ENCODE peak calls at places on chromosomes 11 and 22, in eight cellular contexts. M, N, T, S, V, H, W and I are unnamed samples. For H3K36me3 and H3K4me1, the result is how much of the 10 kb centered on the place peaks cover.

GRCh38 chr22:48179571-48180546 is 1417.4 kb downstream of the TBC1D22A start:
- DNase-seq in T (no peak), M (no peak), S (no peak), N (no peak), V (no peak), H (no peak), W (no peak), I (no peak)

GRCh38 chr11:102929966-102930365 is 25.6 kb downstream of the MMP13 start:
- DNase-seq in H (no peak), V (no peak), S (no peak), T (peak), W (no peak), M (no peak), N (no peak), I (no peak)

GRCh38 chr22:46467006-46467405 is 70.4 kb downstream of the CELSR1 start:
- DNase-seq in T (no peak), N (no peak), M (no peak), H (no peak), W (no peak), S (no peak), V (no peak), I (no peak)

GRCh38 chr11:70768346-70769095 is 370.2 kb downstream of the CTTN start:
- DNase-seq in M (no peak), V (no peak), W (no peak), T (no peak), S (no peak), H (no peak), N (no peak), I (no peak)

GRCh38 chr11:44066732-44067131 is 662 bp downstream of the ACCS start:
- DNase-seq in H (peak), M (peak), W (peak), V (no peak), N (no peak), T (peak), S (peak), I (peak)

GRCh38 chr22:35437038-35437437 is 37.1 kb downstream of the MCM5 start:
- DNase-seq in W (no peak), T (no peak), N (no peak), H (no peak), V (peak), S (no peak), M (no peak), I (no peak)

GRCh38 chr11:130775306-130776043 is 140.8 kb downstream of the SNX19 start:
- DNase-seq in W (no peak), V (no peak), S (no peak), H (peak), N (no peak), T (peak), M (peak), I (no peak)

GRCh38 chr11:126949066-126949945 is 51.3 kb downstream of the KIRREL3 start:
- DNase-seq in M (no peak), V (no peak), H (peak), T (no peak), N (no peak), W (no peak), S (no peak), I (no peak)

GRCh38 chr11:79304599-79305212 is 136.1 kb downstream of the TENM4 start:
- DNase-seq in N (no peak), V (no peak), S (no peak), H (no peak), T (no peak), M (no peak), W (no peak), I (no peak)

GRCh38 chr11:105699203-105699602 is 89.3 kb downstream of the GRIA4 start:
- DNase-seq in H (no peak), N (no peak), V (no peak), W (no peak), S (no peak), M (no peak), T (no peak), I (no peak)

GRCh38 chr11:120780239-120780638 is 243.7 kb upstream of the TBCEL start:
- DNase-seq in S (peak), M (peak), T (no peak), H (peak), N (no peak), W (no peak), V (no peak), I (no peak)

GRCh38 chr11:17790453-17790852 is 55.9 kb downstream of the KCNC1 start:
- DNase-seq in T (peak), V (no peak), W (no peak), H (peak), S (no peak), M (peak), N (no peak), I (no peak)

GRCh38 chr11:73199446-73199845 is 18.6 kb upstream of the P2RY2 start:
- DNase-seq in S (no peak), N (no peak), W (no peak), H (no peak), M (no peak), V (no peak), T (no peak), I (no peak)

GRCh38 chr11:127485541-127485940 is 485.0 kb upstream of the KIRREL3 start:
- DNase-seq in N (no peak), H (no peak), M (peak), V (no peak), W (no peak), S (no peak), T (peak), I (no peak)

GRCh38 chr11:7154881-7155344 is 66.1 kb downstream of the RBMXL2 start:
- DNase-seq in S (no peak), W (no peak), T (peak), H (no peak), M (peak), N (no peak), V (no peak), I (no peak)

GRCh38 chr22:20083157-20083890 is 3.3 kb downstream of the DGCR8 start:
- DNase-seq in W (no peak), V (no peak), T (no peak), N (peak), H (no peak), M (no peak), S (no peak), I (no peak)

GRCh38 chr22:17845790-17846189 is 71.5 kb upstream of the BID start:
- DNase-seq in W (no peak), H (no peak), T (no peak), N (no peak), V (no peak), M (no peak), S (no peak), I (no peak)

GRCh38 chr11:16454284-16454683 is 97.9 kb upstream of the SOX6 start:
- DNase-seq in T (peak), S (no peak), M (no peak), H (peak), W (no peak), N (no peak), V (no peak), I (no peak)

GRCh38 chr11:120326845-120327281 is 1.8 kb downstream of the TLCD5 start:
- DNase-seq in M (peak), H (peak), N (no peak), V (no peak), S (no peak), T (no peak), W (no peak), I (no peak)

GRCh38 chr22:46006379-46007002 is 29.5 kb upstream of the WNT7B start:
- DNase-seq in T (peak), N (peak), S (peak), V (peak), H (peak), M (peak), W (peak), I (peak)

GRCh38 chr22:22721681-22722309 is 77.4 kb downstream of the GGTLC2 start:
- DNase-seq in T (peak), N (no peak), W (no peak), V (no peak), M (peak), H (peak), S (no peak), I (no peak)

GRCh38 chr11:47980907-47981621 is 705 bp downstream of the PTPRJ start:
- DNase-seq in H (peak), M (peak), V (peak), T (peak), S (peak), W (peak), N (no peak), I (no peak)

GRCh38 chr11:123628936-123629683 is 25.3 kb downstream of the SCN3B start:
- DNase-seq in H (peak), M (peak), S (peak), N (no peak), V (no peak), T (no peak), W (peak), I (peak)

GRCh38 chr11:10887307-10887706 is 29.5 kb upstream of the ZBED5 start:
- DNase-seq in W (no peak), S (no peak), V (no peak), N (no peak), M (no peak), T (no peak), H (no peak), I (no peak)

GRCh38 chr11:34997872-34998548 is 81.6 kb downstream of the PDHX start:
- DNase-seq in N (no peak), M (peak), V (no peak), W (no peak), H (peak), S (peak), T (peak), I (no peak)

GRCh38 chr11:33936745-33937612 is 45.1 kb upstream of the LMO2 start:
- DNase-seq in W (peak), N (peak), S (peak), T (peak), V (peak), H (peak), M (peak), I (peak)

GRCh38 chr11:115539844-115540243 is 35.6 kb upstream of the CADM1 start:
- DNase-seq in V (no peak), W (no peak), N (no peak), S (no peak), H (no peak), T (no peak), M (no peak), I (no peak)

GRCh38 chr11:16846305-16846704 is 107.9 kb downstream of the C11orf58 start:
- DNase-seq in T (no peak), S (no peak), W (no peak), N (no peak), M (no peak), H (no peak), V (no peak), I (no peak)

GRCh38 chr11:10301656-10302293 is 3.1 kb upstream of the ADM start:
- DNase-seq in M (peak), H (peak), N (no peak), T (peak), V (no peak), S (no peak), W (no peak), I (no peak)

GRCh38 chr11:16831281-16832192 is 93.1 kb downstream of the C11orf58 start:
- DNase-seq in H (no peak), N (no peak), W (no peak), V (no peak), S (no peak), T (no peak), M (peak), I (no peak)

GRCh38 chr11:64996327-64996709 is 453 bp downstream of the BATF2 start:
- DNase-seq in V (no peak), T (no peak), W (no peak), H (no peak), S (no peak), M (no peak), N (no peak), I (no peak)

GRCh38 chr11:85764796-85765195 is 46.1 kb downstream of the SYTL2 start:
- DNase-seq in V (no peak), W (no peak), N (no peak), H (no peak), M (no peak), T (no peak), S (no peak), I (no peak)

GRCh38 chr11:108207683-108208060 is 14.8 kb downstream of the NPAT start:
- DNase-seq in W (no peak), S (no peak), M (no peak), T (no peak), N (no peak), H (no peak), V (no peak), I (no peak)
- H3K36me3 ChIP-seq in W (under half), S (under half), M (half or more), T (under half), N (under half), H (under half), V (half or more), I (under half)

DNA sequence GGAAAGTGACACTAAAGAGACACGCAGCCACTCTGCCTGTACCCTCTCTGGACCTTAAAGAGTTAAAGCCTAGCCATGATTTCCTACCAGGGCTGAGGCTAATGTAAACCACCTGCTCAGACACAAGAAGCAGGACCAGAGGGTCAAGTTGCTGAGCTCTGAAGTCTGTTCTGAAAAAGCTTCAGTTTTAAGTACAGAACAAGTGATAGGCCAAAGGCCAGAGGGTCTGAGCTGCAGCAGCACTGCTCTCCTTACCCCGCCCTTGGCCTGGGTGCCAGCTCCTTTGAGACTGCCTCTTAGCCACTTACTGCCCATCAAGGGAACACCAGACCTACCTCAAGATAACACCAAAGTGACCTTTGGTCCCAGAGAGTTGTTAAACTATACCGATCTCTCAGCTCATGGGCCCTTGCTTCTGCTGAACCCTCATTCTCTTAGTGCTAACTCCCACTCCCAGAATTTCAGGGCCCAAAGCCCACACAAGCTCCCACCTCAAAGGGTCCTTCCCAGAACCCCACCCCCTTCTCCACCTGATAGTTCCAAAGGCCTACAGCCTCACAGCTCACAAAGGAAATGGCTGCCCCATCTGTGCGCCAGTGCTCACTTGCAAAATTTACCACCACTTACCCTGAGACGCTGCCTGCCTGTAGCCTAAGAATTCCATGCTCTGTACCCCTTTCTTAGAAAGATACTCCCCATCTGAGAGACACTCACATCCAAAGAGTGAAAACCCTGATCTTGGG is 40.6 kb downstream of the IL18BP start:
- DNase-seq in M (peak), H (peak), V (no peak), S (peak), N (peak), W (peak), T (no peak), I (no peak)
- H3K4me1 ChIP-seq in M (under half), H (under half), V (under half), S (under half), N (under half), W (under half), T (under half), I (half or more)

DNA sequence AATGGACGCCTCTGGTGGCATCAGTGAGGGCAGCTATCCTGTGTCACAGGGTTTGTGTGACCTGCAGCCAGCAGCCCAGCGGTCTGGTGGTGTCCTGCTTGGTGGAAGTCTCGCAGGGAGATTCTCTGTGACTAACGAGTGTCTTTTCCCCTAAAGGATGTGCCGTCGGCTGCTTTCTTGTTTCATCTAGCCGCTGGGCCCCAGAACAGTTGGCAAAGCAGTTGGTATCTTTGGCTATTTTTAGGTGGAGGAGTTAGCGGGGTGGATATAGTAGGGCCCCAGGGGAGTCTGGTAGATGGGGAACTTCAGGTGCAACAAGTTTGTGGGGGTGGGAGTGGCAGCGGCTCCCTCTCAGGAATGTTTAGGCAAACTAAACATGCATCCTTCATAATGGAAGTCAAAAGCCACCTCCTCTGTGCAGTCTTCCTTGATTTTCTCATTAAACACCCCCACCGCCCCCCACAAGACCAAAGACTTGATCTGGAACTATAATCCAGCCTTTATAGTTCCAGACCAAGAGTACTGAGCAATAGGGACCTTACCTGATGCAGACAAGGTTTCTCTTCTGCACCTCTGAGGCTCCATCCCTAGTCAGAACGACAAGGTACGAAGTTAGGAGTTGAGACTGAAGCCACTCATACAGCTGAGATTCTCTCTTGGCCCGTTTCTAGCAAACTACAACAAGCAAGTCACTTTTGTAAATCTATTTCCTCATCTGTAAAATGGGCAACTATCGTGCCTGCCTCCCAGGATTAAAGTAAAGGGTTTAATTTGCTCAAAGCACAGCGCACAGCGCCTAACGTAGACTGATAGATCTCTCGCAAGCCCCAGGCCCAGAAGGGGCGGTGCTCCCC is 1.1 kb upstream of the PELI3 start:
- DNase-seq in S (peak), T (no peak), M (no peak), N (no peak), H (no peak), W (no peak), V (no peak), I (no peak)
- H3K27ac ChIP-seq in S (no peak), T (no peak), M (no peak), N (peak), H (no peak), W (peak), V (no peak), I (peak)

GRCh38 chr11:592918-593317 is 16.6 kb downstream of the PHRF1 start:
- DNase-seq in N (no peak), M (no peak), V (no peak), W (no peak), S (no peak), T (no peak), H (no peak), I (no peak)

GRCh38 chr11:593347-593746 is 17.1 kb downstream of the PHRF1 start:
- DNase-seq in W (no peak), H (no peak), S (no peak), N (no peak), V (no peak), M (no peak), T (no peak), I (no peak)

GRCh38 chr11:590997-591396 is 14.7 kb downstream of the PHRF1 start:
- DNase-seq in S (no peak), H (no peak), T (no peak), M (no peak), N (no peak), W (no peak), V (no peak), I (no peak)

GRCh38 chr11:589798-590197 is 13.5 kb downstream of the PHRF1 start:
- DNase-seq in W (no peak), T (no peak), N (no peak), V (no peak), H (no peak), S (no peak), M (no peak), I (no peak)

DNA sequence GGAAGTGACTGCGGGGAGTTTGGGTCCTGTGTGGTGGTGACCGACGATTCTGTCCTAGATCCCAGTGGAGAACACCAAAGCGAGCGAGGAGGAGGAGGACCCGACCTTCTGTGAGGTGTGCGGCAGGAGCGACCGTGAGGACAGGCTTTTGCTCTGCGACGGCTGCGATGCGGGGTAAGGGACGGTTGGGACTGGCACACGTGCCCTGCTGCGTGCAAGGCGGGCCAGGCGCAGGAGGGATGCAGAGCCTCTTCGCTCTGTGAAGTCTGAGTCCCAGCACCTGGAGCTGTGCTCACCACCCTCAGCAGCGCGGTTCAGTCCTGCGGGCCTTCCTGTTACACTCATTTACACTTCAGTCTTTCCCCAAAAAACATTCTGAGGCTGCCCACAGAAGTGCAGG is 16.2 kb downstream of the PHRF1 start:
- DNase-seq in N (no peak), W (no peak), H (no peak), V (no peak), T (no peak), M (no peak), S (no peak), I (no peak)
- H3K36me3 ChIP-seq in N (half or more), W (under half), H (half or more), V (half or more), T (under half), M (half or more), S (under half), I (half or more)